ENCODE peak calls at places on chromosomes 11 and 22, in four cellular contexts. X, Y, T and I are unnamed samples.

GRCh38 chr11:61966673-61967176 is 709 bp downstream of the FTH1 start:
- DNase-seq in X (no peak), Y (peak), T (no peak), I (peak)

GRCh38 chr11:126764221-126764620 is 236.3 kb downstream of the KIRREL3 start:
- DNase-seq in X (no peak), Y (no peak), T (no peak), I (no peak)

GRCh38 chr11:97557399-97557798 is 1167.6 kb downstream of the JRKL start:
- DNase-seq in X (no peak), Y (no peak), T (no peak), I (no peak)

GRCh38 chr22:24231706-24232105 is 13.2 kb downstream of the GGT5 start:
- DNase-seq in X (no peak), Y (no peak), T (no peak), I (no peak)

GRCh38 chr22:17807571-17808410 is 33.5 kb upstream of the BID start:
- DNase-seq in X (no peak), Y (no peak), T (peak), I (no peak)

GRCh38 chr11:9136731-9137130 is 45.3 kb upstream of the SCUBE2 start:
- DNase-seq in X (no peak), Y (no peak), T (no peak), I (no peak)

GRCh38 chr11:113818426-113818825 is 38.8 kb downstream of the CLDN25 start:
- DNase-seq in X (no peak), Y (no peak), T (no peak), I (no peak)

GRCh38 chr22:37831472-37831871 is 8.3 kb downstream of the GALR3 start:
- DNase-seq in X (no peak), Y (no peak), T (no peak), I (no peak)

GRCh38 chr22:41672780-41673509 is 15.7 kb downstream of the SNU13 start:
- DNase-seq in X (no peak), Y (no peak), T (no peak), I (peak)
- TF ChIP-seq CTCF in X (peak), Y (no peak), T (no peak), I (peak)

GRCh38 chr11:66491315-66491935 is 11.2 kb downstream of the DPP3 start:
- DNase-seq in X (no peak), Y (peak), T (no peak), I (peak)
- TF ChIP-seq CTCF in X (peak), Y (peak), T (no peak), I (peak)

GRCh38 chr22:31442768-31443489 is 43.5 kb downstream of the DRG1 start:
- DNase-seq in X (no peak), Y (no peak), T (no peak), I (peak)
- TF ChIP-seq CTCF in X (no peak), Y (no peak), T (no peak), I (no peak)

GRCh38 chr11:96267490-96268010 is 75.4 kb downstream of the MAML2 start:
- DNase-seq in X (no peak), Y (no peak), T (no peak), I (no peak)
- TF ChIP-seq CTCF in X (no peak), Y (no peak), T (no peak), I (no peak)

DNA sequence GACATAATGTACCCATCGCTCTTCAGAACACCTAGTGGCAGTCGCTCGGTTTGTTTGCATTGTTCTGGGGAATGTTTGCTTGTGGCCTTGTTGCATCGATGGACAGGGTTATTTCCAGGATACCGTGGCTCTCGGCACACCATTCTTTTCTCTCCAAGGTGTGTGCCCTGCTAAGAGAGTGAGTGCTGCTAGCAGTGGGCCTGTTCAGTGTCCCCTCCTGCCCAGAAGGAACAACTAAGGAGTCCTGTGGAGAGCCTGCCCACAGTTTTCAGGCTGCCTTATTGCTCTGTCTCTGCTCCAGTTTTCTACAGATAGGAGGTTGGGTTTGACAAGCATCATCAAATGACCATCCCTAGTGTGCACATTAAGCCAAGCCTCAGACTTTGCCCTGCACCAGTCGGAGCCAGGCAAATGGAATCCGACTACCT is 1.4 kb downstream of the CRY2 start:
- DNase-seq in X (no peak), Y (no peak), T (no peak), I (no peak)
- TF ChIP-seq CTCF in X (no peak), Y (no peak), T (no peak), I (no peak)

GRCh38 chr11:57641011-57641410 is 8.7 kb downstream of the YPEL4 start:
- DNase-seq in X (peak), Y (no peak), T (no peak), I (peak)
- TF ChIP-seq CTCF in X (peak), Y (peak), T (no peak), I (peak)

DNA sequence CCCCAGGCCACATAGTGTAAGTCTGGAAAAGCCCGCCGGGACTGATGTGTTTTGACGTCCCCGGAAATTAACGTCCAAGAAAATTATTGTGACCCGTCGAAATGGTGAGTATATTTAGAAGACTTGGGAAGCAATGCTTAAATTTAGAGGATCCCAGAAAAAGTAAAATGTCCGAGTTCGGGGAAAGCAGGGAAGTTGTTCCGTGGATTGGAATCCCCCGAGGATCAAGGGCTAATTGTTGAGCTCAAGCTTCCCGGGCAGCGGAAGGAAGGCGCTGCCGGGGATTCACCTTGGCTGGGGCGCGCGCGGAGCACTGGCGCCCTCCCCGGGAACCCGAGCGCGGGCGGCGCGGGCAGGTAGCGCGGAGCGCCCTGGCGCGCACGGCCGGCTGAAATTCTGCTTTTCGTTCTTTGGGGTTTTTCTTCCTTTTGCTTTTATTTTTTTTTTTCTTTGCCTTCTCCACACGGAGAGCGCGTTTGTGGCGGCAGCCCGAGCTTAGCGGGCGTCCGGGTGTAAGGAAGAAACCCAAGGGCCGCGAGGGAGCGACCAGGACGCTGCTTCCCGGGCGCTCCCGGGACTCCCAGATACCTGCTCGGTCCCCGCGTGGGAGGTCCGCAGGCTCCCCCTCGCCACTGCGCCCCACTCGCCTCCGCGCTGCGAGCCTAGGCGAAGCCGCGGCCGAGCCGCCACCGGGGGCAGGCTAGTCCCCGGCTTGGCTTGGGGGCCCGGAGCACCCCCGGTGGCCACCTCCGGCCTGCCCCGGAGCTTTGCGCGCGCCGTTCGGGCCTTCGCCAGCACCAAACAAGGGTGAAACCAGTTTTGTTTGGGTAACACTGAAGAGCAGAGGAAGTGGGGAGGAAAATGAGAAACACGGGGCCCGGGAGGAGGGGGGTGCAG is 4.7 kb upstream of the IGF2 start:
- DNase-seq in X (no peak), Y (peak), T (no peak), I (peak)
- TF ChIP-seq CTCF in X (peak), Y (peak), T (no peak), I (peak)

GRCh38 chr22:32607086-32607485 is 132.5 kb downstream of the FBXO7 start:
- DNase-seq in X (no peak), Y (no peak), T (no peak), I (peak)
- TF ChIP-seq CTCF in X (no peak), Y (no peak), T (no peak), I (no peak)

GRCh38 chr11:118870396-118871343 is 13.0 kb upstream of the CXCR5 start:
- DNase-seq in X (peak), Y (peak), T (no peak), I (peak)
- TF ChIP-seq CTCF in X (no peak), Y (no peak), T (no peak), I (peak)

DNA sequence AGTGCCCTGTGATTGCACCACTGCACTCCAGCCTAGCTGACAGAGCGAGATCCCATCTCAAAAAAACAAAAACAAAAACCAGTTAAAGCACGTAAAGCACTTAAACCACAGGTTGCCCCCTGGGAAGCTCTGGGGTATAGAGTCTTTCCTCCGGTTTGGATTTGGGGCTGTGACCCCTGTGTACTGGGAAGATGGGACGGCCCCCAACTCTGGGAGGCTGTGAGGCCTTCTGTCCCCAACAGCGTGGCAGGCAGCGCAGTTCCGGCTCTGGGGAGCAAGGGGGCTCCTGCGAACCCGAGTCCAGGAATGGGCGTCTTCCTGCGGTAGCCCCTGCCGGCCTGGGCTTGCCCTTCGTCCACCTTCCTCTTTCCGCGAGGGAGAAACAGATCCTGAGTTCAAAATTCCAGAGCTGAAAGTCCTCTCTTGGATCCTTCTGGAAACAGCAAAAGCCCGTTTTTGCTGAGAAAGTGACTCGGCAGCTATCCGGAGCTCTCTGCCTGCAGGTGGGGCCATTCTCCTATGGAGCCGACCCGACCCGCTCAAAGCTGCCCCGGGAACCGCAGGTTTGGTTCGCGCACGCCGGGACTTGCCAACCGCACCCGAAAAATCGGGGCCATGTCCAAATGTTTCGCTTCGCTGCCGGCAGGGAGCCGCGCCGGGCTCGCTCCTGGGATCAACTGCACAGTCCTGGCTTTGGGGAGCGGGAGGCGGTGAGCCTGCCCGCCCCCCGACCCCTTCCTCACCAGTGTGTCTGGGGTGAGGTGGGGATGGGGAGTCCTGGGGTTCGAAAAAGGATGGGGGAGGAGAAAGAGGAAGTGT is 36.3 kb upstream of the POLA2 start:
- DNase-seq in X (peak), Y (peak), T (peak), I (peak)
- TF ChIP-seq CTCF in X (peak), Y (no peak), T (peak), I (peak)